ENCODE peak calls at places on chromosomes 6 and 20, in eight cellular contexts. One of them, this sample, is unnamed.
A peak's percentile ranks its signal among the peaks of the same experiment; 100 is the strongest.

GRCh38 chr6:165883851-165884640 is 221.0 kb upstream of the PDE10A start:
- DNase-seq in breast epithelium: no peak
- DNase-seq in cardiac fibroblast: no peak
- DNase-seq in GM19239: no peak
- DNase-seq in AG04450: no peak
- DNase-seq in M059J: peak; percentile 46
- DNase-seq in activated gamma-delta T cell treated with Interleukin-2 at 50 U/mL for 16 hours: no peak
- DNase-seq in activated T-helper 1 cell treated with anti-CD3 and anti-CD28 coated beads, Interleukin-2, amount 50 U/mL, for 16 hours: no peak
- DNase-seq in this sample: peak; percentile 64

GRCh38 chr6:548517-548916 is 108.4 kb downstream of the HUS1B start:
- DNase-seq in breast epithelium: no peak
- DNase-seq in cardiac fibroblast: no peak
- DNase-seq in GM19239: no peak
- DNase-seq in AG04450: no peak
- DNase-seq in M059J: no peak
- DNase-seq in activated gamma-delta T cell treated with Interleukin-2 at 50 U/mL for 16 hours: no peak
- DNase-seq in activated T-helper 1 cell treated with anti-CD3 and anti-CD28 coated beads, Interleukin-2, amount 50 U/mL, for 16 hours: no peak
- DNase-seq in this sample: no peak

GRCh38 chr20:59082981-59083380 is 40.4 kb upstream of the PRELID3B start:
- DNase-seq in breast epithelium: no peak
- DNase-seq in cardiac fibroblast: no peak
- DNase-seq in GM19239: no peak
- DNase-seq in AG04450: no peak
- DNase-seq in M059J: peak; percentile 63
- DNase-seq in activated gamma-delta T cell treated with Interleukin-2 at 50 U/mL for 16 hours: no peak
- DNase-seq in activated T-helper 1 cell treated with anti-CD3 and anti-CD28 coated beads, Interleukin-2, amount 50 U/mL, for 16 hours: no peak
- DNase-seq in this sample: peak; percentile 70

GRCh38 chr6:70375882-70376281 is 37.4 kb upstream of the FAM135A start:
- DNase-seq in breast epithelium: no peak
- DNase-seq in cardiac fibroblast: no peak
- DNase-seq in GM19239: no peak
- DNase-seq in AG04450: no peak
- DNase-seq in M059J: no peak
- DNase-seq in activated gamma-delta T cell treated with Interleukin-2 at 50 U/mL for 16 hours: no peak
- DNase-seq in activated T-helper 1 cell treated with anti-CD3 and anti-CD28 coated beads, Interleukin-2, amount 50 U/mL, for 16 hours: no peak
- DNase-seq in this sample: no peak

GRCh38 chr20:40961686-40962640 is 66.7 kb upstream of the TOP1 start:
- DNase-seq in breast epithelium: peak; percentile 64
- DNase-seq in cardiac fibroblast: peak; percentile 19
- DNase-seq in GM19239: no peak
- DNase-seq in AG04450: no peak
- DNase-seq in M059J: peak; percentile 81
- DNase-seq in activated gamma-delta T cell treated with Interleukin-2 at 50 U/mL for 16 hours: no peak
- DNase-seq in activated T-helper 1 cell treated with anti-CD3 and anti-CD28 coated beads, Interleukin-2, amount 50 U/mL, for 16 hours: no peak
- DNase-seq in this sample: no peak

GRCh38 chr20:25303292-25304024 is 55.6 kb downstream of the PYGB start:
- DNase-seq in breast epithelium: no peak
- DNase-seq in cardiac fibroblast: no peak
- DNase-seq in GM19239: no peak
- DNase-seq in AG04450: no peak
- DNase-seq in M059J: no peak
- DNase-seq in activated gamma-delta T cell treated with Interleukin-2 at 50 U/mL for 16 hours: no peak
- DNase-seq in activated T-helper 1 cell treated with anti-CD3 and anti-CD28 coated beads, Interleukin-2, amount 50 U/mL, for 16 hours: no peak
- DNase-seq in this sample: no peak

GRCh38 chr6:38352636-38353035 is 287.1 kb downstream of the BTBD9 start:
- DNase-seq in breast epithelium: no peak
- DNase-seq in cardiac fibroblast: no peak
- DNase-seq in GM19239: no peak
- DNase-seq in AG04450: no peak
- DNase-seq in M059J: peak; percentile 27
- DNase-seq in activated gamma-delta T cell treated with Interleukin-2 at 50 U/mL for 16 hours: no peak
- DNase-seq in activated T-helper 1 cell treated with anti-CD3 and anti-CD28 coated beads, Interleukin-2, amount 50 U/mL, for 16 hours: no peak
- DNase-seq in this sample: no peak

GRCh38 chr6:147005499-147005898 is 198.7 kb upstream of the STXBP5 start:
- DNase-seq in breast epithelium: no peak
- DNase-seq in cardiac fibroblast: no peak
- DNase-seq in GM19239: no peak
- DNase-seq in AG04450: no peak
- DNase-seq in M059J: no peak
- DNase-seq in activated gamma-delta T cell treated with Interleukin-2 at 50 U/mL for 16 hours: no peak
- DNase-seq in activated T-helper 1 cell treated with anti-CD3 and anti-CD28 coated beads, Interleukin-2, amount 50 U/mL, for 16 hours: no peak
- DNase-seq in this sample: no peak

GRCh38 chr6:96520039-96520850 is 1.4 kb upstream of the UFL1 start:
- DNase-seq in breast epithelium: no peak
- DNase-seq in cardiac fibroblast: peak; percentile 15
- DNase-seq in GM19239: no peak
- DNase-seq in AG04450: no peak
- DNase-seq in M059J: peak; percentile 62
- DNase-seq in activated gamma-delta T cell treated with Interleukin-2 at 50 U/mL for 16 hours: no peak
- DNase-seq in activated T-helper 1 cell treated with anti-CD3 and anti-CD28 coated beads, Interleukin-2, amount 50 U/mL, for 16 hours: no peak
- DNase-seq in this sample: no peak

GRCh38 chr20:21725892-21726291 is 20.4 kb downstream of the PAX1 start:
- DNase-seq in breast epithelium: no peak
- DNase-seq in cardiac fibroblast: no peak
- DNase-seq in GM19239: no peak
- DNase-seq in AG04450: no peak
- DNase-seq in M059J: no peak
- DNase-seq in activated gamma-delta T cell treated with Interleukin-2 at 50 U/mL for 16 hours: no peak
- DNase-seq in activated T-helper 1 cell treated with anti-CD3 and anti-CD28 coated beads, Interleukin-2, amount 50 U/mL, for 16 hours: no peak
- DNase-seq in this sample: no peak

GRCh38 chr20:25529295-25529951 is 55.9 kb downstream of the NINL start:
- DNase-seq in breast epithelium: no peak
- DNase-seq in cardiac fibroblast: no peak
- DNase-seq in GM19239: no peak
- DNase-seq in AG04450: no peak
- DNase-seq in M059J: no peak
- DNase-seq in activated gamma-delta T cell treated with Interleukin-2 at 50 U/mL for 16 hours: no peak
- DNase-seq in activated T-helper 1 cell treated with anti-CD3 and anti-CD28 coated beads, Interleukin-2, amount 50 U/mL, for 16 hours: no peak
- DNase-seq in this sample: no peak

This sample was measured in SJCRH30.